ENCODE peak calls at places on chromosomes 3 and 15, in eight cellular contexts. M, C, J, D, U, Y, R and G are unnamed samples.

GRCh38 chr3:71962561-71963240 is 177.8 kb upstream of the PROK2 start:
- DNase-seq in M (peak), C (no peak), J (no peak), D (no peak), U (no peak), Y (no peak), R (no peak), G (peak)

GRCh38 chr3:101310580-101311375 is 9.6 kb downstream of the IMPG2 start:
- DNase-seq in M (peak), C (no peak), J (no peak), D (no peak), U (no peak), Y (no peak), R (no peak), G (no peak)

GRCh38 chr15:52651868-52652267 is 27.3 kb downstream of the ATOSA start:
- DNase-seq in M (peak), C (peak), J (peak), D (peak), U (peak), Y (peak), R (peak), G (peak)

GRCh38 chr3:108528459-108529231 is 18.2 kb upstream of the MYH15 start:
- DNase-seq in M (no peak), C (no peak), J (no peak), D (no peak), U (no peak), Y (peak), R (no peak), G (no peak)

GRCh38 chr3:78893161-78893560 is 874.6 kb downstream of the ROBO1 start:
- DNase-seq in M (no peak), C (no peak), J (no peak), D (no peak), U (no peak), Y (no peak), R (no peak), G (no peak)

GRCh38 chr15:29054171-29055045 is 168.6 kb downstream of the APBA2 start:
- DNase-seq in M (no peak), C (no peak), J (no peak), D (no peak), U (no peak), Y (no peak), R (no peak), G (no peak)

GRCh38 chr3:52527039-52527731 is 6.5 kb downstream of the NT5DC2 start:
- DNase-seq in M (no peak), C (no peak), J (no peak), D (no peak), U (no peak), Y (no peak), R (peak), G (no peak)

GRCh38 chr15:86267892-86268291 is 188.2 kb downstream of the AGBL1 start:
- DNase-seq in M (no peak), C (no peak), J (no peak), D (no peak), U (no peak), Y (no peak), R (no peak), G (no peak)

GRCh38 chr15:77578641-77579372 is 53.9 kb downstream of the LINGO1 start:
- DNase-seq in M (no peak), C (no peak), J (no peak), D (no peak), U (no peak), Y (no peak), R (no peak), G (no peak)

GRCh38 chr3:17290894-17291293 is 406.1 kb downstream of the PLCL2 start:
- DNase-seq in M (peak), C (no peak), J (no peak), D (no peak), U (no peak), Y (no peak), R (no peak), G (peak)

GRCh38 chr15:35991386-35991785 is 445.4 kb upstream of the DPH6 start:
- DNase-seq in M (no peak), C (no peak), J (no peak), D (no peak), U (no peak), Y (no peak), R (no peak), G (no peak)

GRCh38 chr15:39501366-39501765 is 79.5 kb upstream of the THBS1 start:
- DNase-seq in M (peak), C (no peak), J (no peak), D (no peak), U (no peak), Y (no peak), R (no peak), G (no peak)